ENCODE peak calls at places on chromosomes 16 and 17, in eight cellular contexts. G is NCI-H2107; K is stimulated activated CD4-positive, alpha-beta T cell treated with anti-CD3 and anti-CD28 coated beads, Interleukin-1b, Interleukin-23, amount 100 ng/mL, for 24 hours; M is adipocyte; R is amniotic stem cell; C is activated naive CD8-positive, alpha-beta T cell treated with anti-CD3 and anti-CD28 coated beads, Interleukin-2, amount 50 U/mL, for 24 hours; P is T-cell; N is HT1080. X is an unnamed sample.

GRCh38 chr16:79598341-79599181 is 2.0 kb downstream of the MAF start:
- DNase-seq in G (no peak), K (no peak), M (peak), R (no peak), C (peak), P (peak), N (peak), X (peak)

GRCh38 chr17:40018211-40019121 is 3.2 kb downstream of the CSF3 start:
- DNase-seq in G (no peak), K (no peak), M (no peak), R (no peak), C (no peak), P (no peak), N (no peak), X (no peak)

GRCh38 chr17:65785109-65785508 is 223.7 kb upstream of the AXIN2 start:
- DNase-seq in G (no peak), K (no peak), M (peak), R (peak), C (no peak), P (no peak), N (peak), X (peak)

GRCh38 chr16:75066861-75067447 is 49.6 kb downstream of the LDHD start:
- DNase-seq in G (no peak), K (no peak), M (no peak), R (no peak), C (no peak), P (no peak), N (no peak), X (no peak)

GRCh38 chr17:63543822-63544420 is 6.4 kb upstream of the DCAF7 start:
- DNase-seq in G (no peak), K (no peak), M (no peak), R (no peak), C (no peak), P (no peak), N (no peak), X (no peak)

GRCh38 chr17:28402224-28402630 is 3.8 kb downstream of the SLC46A1 start:
- DNase-seq in G (no peak), K (no peak), M (no peak), R (no peak), C (no peak), P (no peak), N (peak), X (no peak)

GRCh38 chr17:81941484-81942166 is 4.5 kb upstream of the PYCR1 start:
- DNase-seq in G (no peak), K (no peak), M (no peak), R (no peak), C (no peak), P (no peak), N (no peak), X (no peak)

GRCh38 chr17:41894791-41895331 is 23.9 kb downstream of the ACLY start:
- DNase-seq in G (no peak), K (no peak), M (peak), R (peak), C (no peak), P (no peak), N (peak), X (peak)

GRCh38 chr16:29182501-29182900 is 197.6 kb downstream of the LAT start:
- DNase-seq in G (no peak), K (no peak), M (no peak), R (no peak), C (no peak), P (no peak), N (no peak), X (no peak)

X was measured in Caki2.